ENCODE peak calls at places on chromosome X, in five cellular contexts. A is CD8-positive, alpha-beta T cell; X is lung; S is mucosa of descending colon; Y is pancreas. F is an unnamed sample.

GRCh38 chrX:42149281-42149680 is 225.9 kb upstream of the CASK start:
- ATAC-seq in X (no peak), S (no peak), A (no peak), Y (no peak), F (no peak)

GRCh38 chrX:2401201-2401589 is 99.6 kb downstream of the DHRSX start:
- ATAC-seq in X (no peak), Y (no peak), S (peak), A (no peak), F (peak)

GRCh38 chrX:14427614-14428013 is 101.7 kb upstream of the GLRA2 start:
- ATAC-seq in Y (no peak), S (peak), A (no peak), X (no peak), F (no peak)

GRCh38 chrX:10098235-10098819 is 58.4 kb upstream of the CLCN4 start:
- ATAC-seq in A (peak), Y (no peak), S (peak), X (no peak), F (no peak)

GRCh38 chrX:99572711-99573110 is 837.4 kb downstream of the PCDH19 start:
- ATAC-seq in X (no peak), Y (no peak), S (no peak), A (no peak), F (no peak)

GRCh38 chrX:11321986-11322385 is 28.8 kb downstream of the AMELX start:
- ATAC-seq in A (no peak), X (no peak), S (no peak), Y (no peak), F (peak)

GRCh38 chrX:129496625-129497024 is 26.7 kb downstream of the SMARCA1 start:
- ATAC-seq in Y (no peak), S (no peak), A (no peak), X (no peak), F (no peak)

GRCh38 chrX:140715787-140716186 is 6.2 kb downstream of the LINC00632 start:
- ATAC-seq in A (no peak), X (no peak), Y (no peak), S (no peak), F (no peak)

GRCh38 chrX:106894978-106895452 is 8.1 kb downstream of the RIPPLY1 start:
- ATAC-seq in Y (no peak), X (peak), S (no peak), A (no peak), F (no peak)

GRCh38 chrX:16832301-16832700 is 37.9 kb downstream of the RBBP7 start:
- ATAC-seq in S (no peak), Y (no peak), A (no peak), X (no peak), F (no peak)

GRCh38 chrX:23766650-23767551 is 16.1 kb upstream of the SAT1 start:
- ATAC-seq in Y (peak), X (no peak), S (peak), A (peak), F (no peak)

GRCh38 chrX:63525491-63525890 is 174.4 kb upstream of the SPIN4 start:
- ATAC-seq in Y (no peak), A (no peak), S (no peak), X (no peak), F (no peak)

GRCh38 chrX:9847071-9847470 is 60.8 kb downstream of the SHROOM2 start:
- ATAC-seq in S (peak), Y (no peak), A (no peak), X (no peak), F (no peak)

GRCh38 chrX:148282504-148282903 is 217.9 kb upstream of the AFF2 start:
- ATAC-seq in S (no peak), X (no peak), Y (no peak), A (no peak), F (no peak)

GRCh38 chrX:25860322-25860721 is 277.8 kb upstream of the MAGEB18 start:
- ATAC-seq in A (no peak), Y (no peak), S (no peak), X (no peak), F (no peak)

GRCh38 chrX:40952855-40953254 is 132.4 kb upstream of the USP9X start:
- ATAC-seq in S (peak), Y (no peak), A (peak), X (no peak), F (no peak)

GRCh38 chrX:78658851-78659744 is at the start of gene RTL3:
- ATAC-seq in A (no peak), Y (no peak), S (no peak), X (no peak), F (peak)

GRCh38 chrX:24364851-24365538 is 4.6 kb downstream of the SUPT20HL1 start:
- ATAC-seq in A (no peak), Y (no peak), X (no peak), S (no peak), F (no peak)

GRCh38 chrX:30663317-30663716 is 10.1 kb downstream of the GK start:
- ATAC-seq in Y (no peak), S (peak), A (no peak), X (no peak), F (no peak)

GRCh38 chrX:1534321-1535168 is 2.4 kb downstream of the P2RY8 start:
- ATAC-seq in Y (no peak), S (peak), A (peak), X (no peak), F (no peak)

GRCh38 chrX:1246816-1247215 is 21.8 kb upstream of the CSF2RA start:
- ATAC-seq in X (no peak), Y (no peak), A (peak), S (peak), F (peak)

GRCh38 chrX:23857409-23857808 is 50.3 kb downstream of the APOO start:
- ATAC-seq in S (no peak), Y (no peak), X (no peak), A (no peak), F (no peak)

GRCh38 chrX:110145854-110146253 is 142.9 kb downstream of the TMEM164 start:
- ATAC-seq in Y (peak), X (peak), S (peak), A (peak), F (peak)

GRCh38 chrX:46400530-46400929 is 144.7 kb downstream of the ZNF674 start:
- ATAC-seq in X (no peak), S (no peak), Y (no peak), A (no peak), F (no peak)

GRCh38 chrX:50003927-50004326 is 81.5 kb downstream of the CLCN5 start:
- ATAC-seq in S (no peak), Y (no peak), X (no peak), A (no peak), F (no peak)

GRCh38 chrX:74232859-74233258 is 71.1 kb upstream of the ZCCHC13 start:
- ATAC-seq in Y (no peak), S (no peak), A (no peak), X (no peak), F (no peak)

GRCh38 chrX:64427787-64428186 is 32.5 kb upstream of the MTMR8 start:
- ATAC-seq in S (no peak), X (no peak), A (no peak), Y (no peak), F (no peak)

GRCh38 chrX:79645749-79646148 is 278.6 kb upstream of the ITM2A start:
- ATAC-seq in A (no peak), S (no peak), X (no peak), Y (no peak), F (no peak)

GRCh38 chrX:8284131-8284530 is 113.1 kb upstream of the VCX2 start:
- ATAC-seq in A (no peak), S (no peak), X (no peak), Y (no peak), F (no peak)

GRCh38 chrX:77779695-77780094 is 6.3 kb downstream of the ATRX start:
- ATAC-seq in S (no peak), Y (no peak), A (no peak), X (no peak), F (no peak)

GRCh38 chrX:107448625-107449468 is 605 bp upstream of the FRMPD3 start:
- ATAC-seq in A (no peak), Y (no peak), S (peak), X (no peak), F (no peak)

GRCh38 chrX:116657071-116657470 is 194.3 kb upstream of the CT83 start:
- ATAC-seq in A (no peak), Y (no peak), X (no peak), S (no peak), F (no peak)

GRCh38 chrX:47068214-47068613 is 10.0 kb upstream of the RGN start:
- ATAC-seq in A (no peak), X (no peak), S (no peak), Y (no peak), F (no peak)

GRCh38 chrX:140744085-140744484 is 34.5 kb downstream of the LINC00632 start:
- ATAC-seq in A (peak), X (no peak), S (no peak), Y (no peak), F (no peak)

GRCh38 chrX:135403374-135403773 is 18.4 kb upstream of the SMIM10L2A start:
- ATAC-seq in X (no peak), A (no peak), Y (no peak), S (no peak), F (no peak)

GRCh38 chrX:48487362-48487785 is 11.4 kb downstream of the FTSJ1 start:
- ATAC-seq in X (peak), S (peak), Y (no peak), A (no peak), F (no peak)

GRCh38 chrX:119659522-119659921 is 33.4 kb downstream of the SEPTIN6 start:
- ATAC-seq in Y (no peak), X (no peak), S (no peak), A (no peak), F (no peak)

GRCh38 chrX:119655125-119655524 is 37.8 kb downstream of the SEPTIN6 start:
- ATAC-seq in S (no peak), X (no peak), Y (no peak), A (peak), F (no peak)

GRCh38 chrX:119648421-119648775 is 42.2 kb upstream of the NKRF start:
- ATAC-seq in A (no peak), X (no peak), S (no peak), Y (no peak), F (no peak)

GRCh38 chrX:119654112-119654531 is 38.8 kb downstream of the SEPTIN6 start:
- ATAC-seq in X (no peak), Y (no peak), S (peak), A (peak), F (peak)
- TF ChIP-seq CTCF in X (no peak), Y (no peak), S (no peak), A (no peak), F (peak)

GRCh38 chrX:19909761-19910160 is 22.4 kb upstream of the SH3KBP1 start:
- ATAC-seq in Y (no peak), A (no peak), X (no peak), S (no peak), F (no peak)
- H3K4me3 ChIP-seq in Y (no peak), A (no peak), X (no peak), S (no peak), F (no peak)

GRCh38 chrX:39247536-39247935 is 446.3 kb downstream of the MID1IP1 start:
- ATAC-seq in X (no peak), Y (no peak), S (no peak), A (no peak), F (no peak)

GRCh38 chrX:39238017-39238416 is 436.8 kb downstream of the MID1IP1 start:
- ATAC-seq in S (no peak), A (no peak), X (no peak), Y (no peak), F (no peak)

GRCh38 chrX:39245024-39245423 is 443.8 kb downstream of the MID1IP1 start:
- ATAC-seq in Y (no peak), X (no peak), S (peak), A (no peak), F (no peak)

GRCh38 chrX:39244146-39244545 is 442.9 kb downstream of the MID1IP1 start:
- ATAC-seq in A (no peak), X (no peak), S (no peak), Y (no peak), F (no peak)

DNA sequence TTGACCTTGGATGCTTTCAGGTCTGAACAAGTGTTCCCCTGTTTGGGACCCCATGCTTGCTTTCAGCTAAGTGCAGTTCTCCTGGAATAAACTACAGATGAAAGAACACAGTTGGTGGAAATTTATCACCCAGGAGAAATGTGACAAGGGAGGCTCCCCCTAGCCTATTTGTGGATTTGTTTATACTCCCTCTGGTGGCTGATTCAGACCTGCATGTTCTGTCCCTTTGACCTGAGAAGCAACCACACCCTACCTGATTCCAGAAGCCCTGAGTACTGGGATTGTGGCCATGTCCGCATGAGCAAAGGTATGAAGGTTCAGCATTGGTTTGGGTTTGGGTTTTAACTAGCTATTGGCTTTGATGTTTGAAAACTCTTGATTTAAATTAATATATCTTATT is 440.9 kb downstream of the MID1IP1 start:
- ATAC-seq in A (no peak), Y (peak), X (no peak), S (peak), F (no peak)
- TF ChIP-seq CTCF in A (no peak), Y (peak), X (peak), S (no peak), F (no peak)

GRCh38 chrX:152958524-152959465 is 35.1 kb downstream of the PNMA5 start:
- ATAC-seq in Y (peak), A (peak), X (peak), S (peak), F (peak)
- H3K4me3 ChIP-seq in Y (no peak), A (peak), X (no peak), S (no peak), F (peak)

DNA sequence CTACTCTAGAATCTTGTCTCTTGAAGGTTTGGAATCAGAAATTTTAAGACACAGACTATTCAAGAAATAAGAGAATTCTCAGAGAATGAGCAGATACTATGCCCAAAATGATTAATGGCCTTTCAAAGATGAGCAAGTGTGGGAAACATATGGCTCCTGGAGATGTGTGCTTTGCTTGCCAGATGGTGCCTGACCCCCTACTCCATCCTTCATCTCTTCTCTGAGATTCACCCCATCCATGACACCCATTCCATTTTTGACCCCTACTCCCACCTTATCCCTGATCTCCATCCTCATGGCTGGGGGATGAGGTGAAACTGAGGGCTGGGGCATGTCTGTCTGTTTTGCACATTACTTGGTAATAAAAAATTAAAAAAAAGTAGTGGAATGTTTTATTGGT is 75.5 kb downstream of the GPC3 start:
- ATAC-seq in Y (no peak), X (no peak), S (no peak), A (no peak), F (no peak)
- TF ChIP-seq CTCF in Y (no peak), X (no peak), S (no peak), A (no peak), F (no peak)

DNA sequence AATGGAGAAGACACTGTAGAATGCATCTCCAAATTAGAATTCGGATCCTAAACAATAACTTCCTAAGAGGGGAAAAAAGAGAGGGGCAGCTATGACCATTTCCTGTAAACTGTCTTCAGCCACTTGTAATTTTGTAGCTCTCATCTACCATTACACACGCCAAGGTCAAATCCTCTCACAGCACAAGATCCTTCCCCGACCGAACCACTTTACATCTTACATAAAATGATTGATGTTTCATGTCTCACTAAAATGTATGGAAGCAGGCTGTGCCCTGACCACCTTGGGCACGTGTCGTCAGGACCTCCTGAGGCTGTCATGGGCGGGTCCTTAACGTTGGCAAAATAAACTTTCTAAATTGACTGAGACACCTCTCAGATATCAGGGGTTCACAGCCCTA is 24.1 kb upstream of the PBDC1 start:
- ATAC-seq in S (no peak), X (no peak), Y (no peak), A (peak), F (no peak)
- H3K4me3 ChIP-seq in S (no peak), X (no peak), Y (peak), A (peak), F (no peak)

DNA sequence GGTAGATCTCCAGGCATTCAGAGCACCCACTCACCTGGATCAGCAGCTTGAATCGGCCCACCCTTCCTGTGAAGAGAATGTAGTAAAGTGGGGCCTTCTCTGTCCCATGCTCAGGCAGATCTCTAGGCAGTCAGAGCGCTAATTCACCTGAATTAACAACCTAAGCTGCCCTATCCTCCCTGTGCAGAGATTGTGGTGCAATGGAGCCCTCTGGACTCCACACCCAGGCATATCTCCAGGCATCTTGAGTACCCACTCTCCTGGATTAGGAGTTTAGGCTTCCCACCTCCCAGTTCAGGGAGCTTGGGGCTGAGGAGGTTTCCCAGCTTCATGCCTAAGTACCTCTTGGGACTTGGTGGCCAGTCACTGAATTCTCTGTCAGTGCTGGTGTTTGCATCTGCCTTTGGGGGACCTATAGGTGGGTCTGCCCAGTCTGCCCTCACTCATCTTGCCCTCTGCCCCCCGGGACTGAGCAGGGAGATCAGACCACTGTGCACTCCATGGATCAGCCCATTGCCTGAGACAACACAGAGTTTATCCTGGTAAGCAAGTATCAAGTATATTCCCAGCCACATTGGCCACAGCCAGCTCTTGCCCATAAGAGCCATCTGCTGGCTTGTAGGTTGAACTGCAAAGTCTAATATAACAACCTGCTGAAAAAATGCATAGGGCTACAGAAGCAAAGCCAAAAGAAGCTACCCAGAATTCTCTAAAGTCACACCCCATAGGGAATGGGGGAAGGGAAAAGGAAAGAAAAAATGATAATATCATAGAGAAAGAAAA is 372.9 kb downstream of the KLHL13 start:
- ATAC-seq in X (no peak), Y (no peak), S (peak), A (no peak), F (no peak)
- TF ChIP-seq CTCF in X (no peak), Y (peak), S (peak), A (no peak), F (peak)

DNA sequence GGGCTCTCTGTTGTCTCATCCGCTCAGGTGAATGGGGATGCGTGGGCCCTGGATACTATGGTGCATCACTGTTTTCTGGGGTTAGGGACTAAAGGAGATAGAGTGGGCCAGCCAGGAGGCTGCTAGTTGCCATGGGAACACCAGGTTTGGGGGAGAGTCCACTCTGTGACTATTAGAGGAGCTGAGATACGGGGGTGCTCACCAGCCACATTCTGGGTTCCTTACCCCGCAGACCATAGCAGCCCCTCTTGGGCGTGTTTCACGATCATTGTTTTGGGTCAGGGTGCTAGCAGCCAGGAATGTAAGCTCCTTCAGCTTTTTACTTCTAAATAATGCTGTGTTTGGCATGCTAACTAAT is 4.6 kb downstream of the EFNB1 start:
- ATAC-seq in X (no peak), S (no peak), A (no peak), Y (no peak), F (no peak)
- H3K4me3 ChIP-seq in X (no peak), S (no peak), A (no peak), Y (no peak), F (no peak)

DNA sequence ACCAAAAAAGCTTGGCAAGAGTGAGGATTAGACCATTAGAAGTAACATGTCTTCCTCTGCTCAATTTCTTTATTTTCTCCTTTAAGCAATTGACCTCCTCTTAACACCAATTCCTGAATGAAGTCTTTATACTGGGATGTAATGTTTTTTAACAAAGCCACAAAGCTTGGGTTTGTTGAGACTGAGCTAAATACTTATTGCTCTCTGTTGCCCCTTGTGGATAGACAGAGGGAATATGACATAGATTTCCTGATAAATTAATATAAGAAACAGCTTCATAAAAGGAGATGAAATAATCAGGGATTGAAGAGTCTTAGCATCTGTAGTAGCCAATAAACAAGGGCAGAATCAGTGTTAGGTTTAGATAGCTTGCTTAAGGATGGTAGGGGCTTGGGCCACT is 57.6 kb downstream of the CCDC160 start:
- ATAC-seq in Y (no peak), S (no peak), A (no peak), X (no peak), F (no peak)
- TF ChIP-seq CTCF in Y (no peak), S (no peak), A (no peak), X (no peak), F (no peak)

GRCh38 chrX:154426916-154427792 is 1.3 kb upstream of the ATP6AP1 start:
- ATAC-seq in X (no peak), S (no peak), A (no peak), Y (no peak), F (no peak)
- H3K4me3 ChIP-seq in X (no peak), S (no peak), A (no peak), Y (no peak), F (no peak)